ENCODE peak calls at places on chromosome 22, in four cellular contexts. D is ELF-1; T is hypothalamus; K is stimulated activated CD8-positive, alpha-beta memory T cell treated with anti-CD3 and anti-CD28 coated beads, Interleukin-2, amount 100 ng/mL, for 1 hour. Z is an unnamed sample.

GRCh38 chr22:43110927-43111623 is 525 bp downstream of the BIK start:
- DNase-seq in T (no peak), K (peak), D (peak), Z (no peak)

GRCh38 chr22:21922370-21923162 is 30.1 kb downstream of the PPM1F start:
- DNase-seq in T (no peak), D (no peak), K (no peak), Z (no peak)

GRCh38 chr22:30855677-30856518 is 112.7 kb downstream of the MORC2 start:
- DNase-seq in T (no peak), D (no peak), K (no peak), Z (no peak)

GRCh38 chr22:32723632-32724031 is 77.9 kb upstream of the TIMP3 start:
- DNase-seq in K (peak), D (no peak), T (no peak), Z (peak)

GRCh38 chr22:17828502-17829080 is 54.3 kb upstream of the BID start:
- DNase-seq in K (no peak), D (no peak), T (no peak), Z (no peak)

GRCh38 chr22:47047321-47048122 is 285.1 kb downstream of the TBC1D22A start:
- DNase-seq in K (no peak), D (no peak), T (no peak), Z (no peak)

GRCh38 chr22:48885919-48886305 is 941.8 kb downstream of the BRD1 start:
- DNase-seq in T (no peak), D (no peak), K (no peak), Z (no peak)

GRCh38 chr22:29625090-29625825 is 21.8 kb downstream of the NF2 start:
- DNase-seq in T (peak), K (no peak), D (no peak), Z (peak)

GRCh38 chr22:24827305-24827704 is 21.3 kb downstream of the SGSM1 start:
- DNase-seq in K (no peak), D (no peak), T (no peak), Z (no peak)

GRCh38 chr22:29799217-29799680 is 32.1 kb downstream of the UQCR10 start:
- DNase-seq in T (peak), K (no peak), D (peak), Z (peak)

GRCh38 chr22:30196141-30196866 is 50.3 kb downstream of the LIF start:
- DNase-seq in T (no peak), K (no peak), D (peak), Z (no peak)

GRCh38 chr22:27057717-27058116 is 400.3 kb downstream of the MIAT start:
- DNase-seq in D (no peak), T (no peak), K (no peak), Z (no peak)

GRCh38 chr22:44336962-44337657 is 24.4 kb upstream of the SHISAL1 start:
- DNase-seq in D (peak), K (no peak), T (no peak), Z (no peak)

GRCh38 chr22:19657252-19658056 is 56.8 kb upstream of the SEPTIN5 start:
- DNase-seq in T (no peak), D (no peak), K (no peak), Z (no peak)

GRCh38 chr22:42910221-42910942 is 53.3 kb upstream of the ARFGAP3 start:
- DNase-seq in D (no peak), T (no peak), K (no peak), Z (no peak)

GRCh38 chr22:17191163-17191562 is 28.1 kb downstream of the ADA2 start:
- DNase-seq in T (no peak), D (no peak), K (no peak), Z (no peak)

GRCh38 chr22:50630376-50630775 is 2.4 kb upstream of the ARSA start:
- DNase-seq in K (no peak), T (no peak), D (no peak), Z (no peak)

GRCh38 chr22:46742576-46743221 is 4.6 kb upstream of the CERK start:
- DNase-seq in T (no peak), K (no peak), D (peak), Z (no peak)

GRCh38 chr22:50308597-50308935 is 1.1 kb upstream of the PLXNB2 start:
- DNase-seq in D (peak), K (no peak), T (peak), Z (peak)

GRCh38 chr22:50526849-50527801 is 1.7 kb upstream of the SCO2 start:
- DNase-seq in T (no peak), D (peak), K (no peak), Z (no peak)

GRCh38 chr22:26398741-26399153 is 30.3 kb upstream of the ASPHD2 start:
- DNase-seq in K (peak), T (peak), D (peak), Z (peak)

GRCh38 chr22:19808873-19809478 is 45.7 kb downstream of the GNB1L start:
- DNase-seq in T (no peak), D (no peak), K (no peak), Z (no peak)

GRCh38 chr22:41305646-41306045 is 4.3 kb downstream of the ZC3H7B start:
- DNase-seq in K (no peak), D (no peak), T (peak), Z (no peak)

GRCh38 chr22:25208328-25208727 is 8.7 kb downstream of the CRYBB3 start:
- DNase-seq in K (no peak), D (no peak), T (no peak), Z (no peak)

GRCh38 chr22:47419239-47419638 is 656.8 kb downstream of the TBC1D22A start:
- DNase-seq in T (no peak), D (no peak), K (no peak), Z (no peak)

GRCh38 chr22:19631899-19632670 is 82.2 kb upstream of the SEPTIN5 start:
- DNase-seq in T (no peak), K (no peak), D (peak), Z (no peak)

GRCh38 chr22:18063311-18063710 is 14.5 kb upstream of the PEX26 start:
- DNase-seq in K (no peak), T (no peak), D (peak), Z (no peak)

GRCh38 chr22:32967285-32968101 is 90.7 kb downstream of the SYN3 start:
- DNase-seq in K (no peak), T (no peak), D (no peak), Z (no peak)

GRCh38 chr22:38737302-38738060 is 18.3 kb downstream of the SUN2 start:
- DNase-seq in T (no peak), K (no peak), D (no peak), Z (no peak)

GRCh38 chr22:40107244-40107643 is 70.5 kb upstream of the TNRC6B start:
- DNase-seq in D (no peak), K (no peak), T (no peak), Z (no peak)